ENCODE peak calls at places on chromosomes 1 and 21, in nine cellular contexts. E is MM.1S; A is sigmoid colon; G is mammary epithelial cell; H is esophagus muscularis mucosa; M is hepatocyte; W is Caco-2; U is left lung; B is CD4-positive, CD25-positive, alpha-beta regulatory T cell. J is an unnamed sample. For H3K9me3, the result is how much of the 10 kb centered on the place peaks cover.

GRCh38 chr1:201578008-201578888 is 39.3 kb downstream of the NAV1 start:
- DNase-seq in E (no peak), A (no peak), G (no peak), H (no peak), M (no peak), W (no peak), U (no peak), B (no peak), J (no peak)

GRCh38 chr1:226919587-226919986 is 20.5 kb upstream of the COQ8A start:
- DNase-seq in E (no peak), A (no peak), G (no peak), H (no peak), M (no peak), W (no peak), U (no peak), B (no peak), J (no peak)

GRCh38 chr1:234533034-234533571 is 54.1 kb upstream of the TARBP1 start:
- DNase-seq in E (no peak), A (peak), G (peak), H (no peak), M (peak), W (no peak), U (no peak), B (no peak), J (no peak)

GRCh38 chr1:6059866-6060265 is 14.2 kb downstream of the KCNAB2 start:
- DNase-seq in E (no peak), A (no peak), G (peak), H (no peak), M (no peak), W (no peak), U (no peak), B (no peak), J (no peak)

GRCh38 chr1:61851849-61852692 is 109.8 kb downstream of the PATJ start:
- DNase-seq in E (peak), A (no peak), G (peak), H (no peak), M (peak), W (peak), U (no peak), B (no peak), J (peak)

GRCh38 chr1:61056674-61057439 is 25.5 kb upstream of the NFIA start:
- DNase-seq in E (peak), A (peak), G (peak), H (no peak), M (peak), W (no peak), U (peak), B (no peak), J (peak)

GRCh38 chr1:215992620-215993019 is 425.5 kb downstream of the KCTD3 start:
- DNase-seq in E (peak), A (no peak), G (peak), H (no peak), M (no peak), W (peak), U (no peak), B (no peak), J (no peak)

GRCh38 chr21:42524341-42525227 is 10.9 kb downstream of the SLC37A1 start:
- DNase-seq in E (peak), A (peak), G (no peak), H (no peak), M (peak), W (no peak), U (peak), B (no peak), J (peak)

GRCh38 chr21:32386195-32386870 is 6.5 kb downstream of the URB1 start:
- DNase-seq in E (no peak), A (no peak), G (peak), H (no peak), M (no peak), W (no peak), U (no peak), B (no peak), J (no peak)

GRCh38 chr1:154714638-154715037 is 106.7 kb upstream of the ADAR start:
- DNase-seq in E (no peak), A (no peak), G (peak), H (no peak), M (no peak), W (peak), U (peak), B (no peak), J (peak)

GRCh38 chr1:105793541-105794146 is 1262.8 kb upstream of the PRMT6 start:
- DNase-seq in E (peak), A (no peak), G (peak), H (no peak), M (peak), W (peak), U (no peak), B (no peak), J (peak)

GRCh38 chr1:6325482-6325881 is 64.6 kb upstream of the GPR153 start:
- DNase-seq in E (no peak), A (no peak), G (peak), H (no peak), M (no peak), W (no peak), U (no peak), B (no peak), J (peak)

GRCh38 chr1:9235123-9235513 is 544 bp downstream of the H6PD start:
- DNase-seq in E (no peak), A (no peak), G (peak), H (no peak), M (no peak), W (no peak), U (no peak), B (no peak), J (peak)

GRCh38 chr1:234609528-234610042 is 393 bp downstream of the IRF2BP2 start:
- DNase-seq in E (peak), A (no peak), G (no peak), H (no peak), M (no peak), W (no peak), U (no peak), B (no peak), J (no peak)

GRCh38 chr1:178483251-178483957 is 13.4 kb downstream of the CLEC20A start:
- DNase-seq in E (no peak), A (no peak), G (no peak), H (no peak), M (no peak), W (no peak), U (no peak), B (no peak), J (no peak)

GRCh38 chr1:7389201-7389785 is 381.8 kb upstream of the VAMP3 start:
- DNase-seq in E (no peak), A (peak), G (no peak), H (peak), M (no peak), W (no peak), U (no peak), B (no peak), J (no peak)

GRCh38 chr1:229869225-229869624 is 197.8 kb upstream of the GALNT2 start:
- DNase-seq in E (no peak), A (no peak), G (no peak), H (no peak), M (no peak), W (no peak), U (no peak), B (no peak), J (no peak)

GRCh38 chr1:63198921-63199530 is 123.3 kb upstream of the FOXD3 start:
- DNase-seq in E (no peak), A (no peak), G (no peak), H (no peak), M (no peak), W (no peak), U (no peak), B (no peak), J (no peak)

GRCh38 chr21:38688068-38688467 is 117.7 kb upstream of the ETS2 start:
- DNase-seq in E (no peak), A (no peak), G (no peak), H (no peak), M (no peak), W (no peak), U (no peak), B (no peak), J (no peak)

GRCh38 chr1:171581766-171582165 is 40.3 kb upstream of the MYOCOS start:
- DNase-seq in E (no peak), A (no peak), G (no peak), H (no peak), M (no peak), W (no peak), U (no peak), B (no peak), J (no peak)

GRCh38 chr1:159973350-159973940 is 19.4 kb upstream of the SLAMF9 start:
- DNase-seq in E (no peak), A (no peak), G (no peak), H (no peak), M (no peak), W (no peak), U (no peak), B (no peak), J (no peak)

GRCh38 chr1:90841477-90841876 is 124.4 kb upstream of the BARHL2 start:
- DNase-seq in E (no peak), A (no peak), G (no peak), H (no peak), M (no peak), W (no peak), U (no peak), B (no peak), J (no peak)

GRCh38 chr1:229888561-229889001 is 178.5 kb upstream of the GALNT2 start:
- DNase-seq in E (no peak), A (no peak), G (no peak), H (peak), M (no peak), W (no peak), U (no peak), B (no peak), J (no peak)

GRCh38 chr1:235018161-235018560 is 110.5 kb downstream of the TOMM20 start:
- DNase-seq in E (no peak), A (peak), G (peak), H (no peak), M (peak), W (no peak), U (peak), B (no peak), J (no peak)

GRCh38 chr1:200629876-200630514 is 9.4 kb upstream of the KIF14 start:
- DNase-seq in E (no peak), A (no peak), G (no peak), H (no peak), M (peak), W (peak), U (no peak), B (no peak), J (no peak)

GRCh38 chr1:9174762-9175161 is 45.9 kb upstream of the GPR157 start:
- DNase-seq in E (no peak), A (no peak), G (no peak), H (no peak), M (no peak), W (no peak), U (no peak), B (no peak), J (no peak)

GRCh38 chr1:11414921-11415538 is 63.9 kb upstream of the DISP3 start:
- DNase-seq in E (no peak), A (no peak), G (no peak), H (no peak), M (no peak), W (no peak), U (no peak), B (no peak), J (no peak)

GRCh38 chr1:11748294-11749202 is 12.6 kb downstream of the AGTRAP start:
- DNase-seq in E (no peak), A (no peak), G (no peak), H (no peak), M (no peak), W (no peak), U (no peak), B (no peak), J (no peak)

GRCh38 chr1:156517746-156518145 is 17.2 kb upstream of the MEF2D start:
- DNase-seq in E (no peak), A (no peak), G (peak), H (no peak), M (no peak), W (no peak), U (no peak), B (no peak), J (no peak)

GRCh38 chr21:25489673-25490072 is 117.6 kb downstream of the MRPL39 start:
- DNase-seq in E (no peak), A (no peak), G (no peak), H (no peak), M (no peak), W (no peak), U (no peak), B (no peak), J (no peak)

GRCh38 chr1:85822696-85823095 is 114.5 kb upstream of the ZNHIT6 start:
- DNase-seq in E (no peak), A (no peak), G (no peak), H (no peak), M (no peak), W (no peak), U (no peak), B (no peak), J (no peak)

GRCh38 chr1:27527223-27527856 is 37.4 kb upstream of the WASF2 start:
- DNase-seq in E (no peak), A (peak), G (no peak), H (no peak), M (peak), W (peak), U (peak), B (peak), J (no peak)

GRCh38 chr1:36924282-36924791 is 110.0 kb downstream of the GRIK3 start:
- DNase-seq in E (peak), A (peak), G (peak), H (no peak), M (peak), W (peak), U (no peak), B (no peak), J (peak)

DNA sequence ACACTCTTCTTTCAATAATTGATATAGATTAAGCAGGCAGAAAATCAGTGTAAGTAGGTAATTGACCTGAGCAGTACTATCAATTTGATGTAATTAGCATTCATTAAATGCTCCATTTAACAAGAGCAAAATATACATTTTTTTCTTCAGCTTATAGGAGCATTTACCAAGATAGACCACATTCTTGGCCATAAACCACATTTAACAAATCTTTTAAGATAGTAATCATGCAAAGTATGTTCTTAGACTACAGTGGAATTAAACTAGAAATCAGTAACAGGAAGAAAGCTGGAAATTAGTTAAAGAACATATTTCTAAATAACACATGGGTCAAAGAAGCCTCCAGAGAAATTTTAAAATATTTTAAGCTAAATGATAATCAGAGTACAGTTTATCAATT is 8.7 kb upstream of the PRKACB start:
- DNase-seq in E (no peak), A (no peak), G (no peak), H (no peak), M (no peak), W (no peak), U (no peak), B (no peak), J (no peak)
- H3K9me3 ChIP-seq in E (under half), A (under half), G (under half), H (under half), M (under half), W (under half), U (under half), B (under half), J (under half)

GRCh38 chr1:4626061-4626460 is 28.3 kb upstream of the AJAP1 start:
- DNase-seq in E (no peak), A (peak), G (no peak), H (no peak), M (no peak), W (no peak), U (no peak), B (no peak), J (no peak)
- H3K9me3 ChIP-seq in E (under half), A (under half), G (under half), H (under half), M (under half), W (under half), U (under half), B (under half), J (under half)

GRCh38 chr1:158638905-158639304 is 33.8 kb downstream of the OR10Z1 start:
- DNase-seq in E (no peak), A (no peak), G (no peak), H (no peak), M (no peak), W (no peak), U (no peak), B (no peak), J (no peak)
- H3K9me3 ChIP-seq in E (under half), A (under half), G (under half), H (under half), M (under half), W (under half), U (under half), B (under half), J (under half)

GRCh38 chr1:2916706-2917105 is 104.6 kb upstream of the ACTRT2 start:
- DNase-seq in E (no peak), A (no peak), G (no peak), H (no peak), M (no peak), W (no peak), U (no peak), B (no peak), J (no peak)

GRCh38 chr1:2917284-2917683 is 104.0 kb upstream of the ACTRT2 start:
- DNase-seq in E (no peak), A (no peak), G (no peak), H (no peak), M (no peak), W (no peak), U (no peak), B (no peak), J (no peak)

GRCh38 chr1:2918441-2918840 is 102.8 kb upstream of the ACTRT2 start:
- DNase-seq in E (no peak), A (no peak), G (no peak), H (no peak), M (no peak), W (no peak), U (no peak), B (no peak), J (no peak)

GRCh38 chr1:2914702-2915101 is 106.6 kb upstream of the ACTRT2 start:
- DNase-seq in E (no peak), A (no peak), G (no peak), H (no peak), M (no peak), W (no peak), U (no peak), B (no peak), J (no peak)

DNA sequence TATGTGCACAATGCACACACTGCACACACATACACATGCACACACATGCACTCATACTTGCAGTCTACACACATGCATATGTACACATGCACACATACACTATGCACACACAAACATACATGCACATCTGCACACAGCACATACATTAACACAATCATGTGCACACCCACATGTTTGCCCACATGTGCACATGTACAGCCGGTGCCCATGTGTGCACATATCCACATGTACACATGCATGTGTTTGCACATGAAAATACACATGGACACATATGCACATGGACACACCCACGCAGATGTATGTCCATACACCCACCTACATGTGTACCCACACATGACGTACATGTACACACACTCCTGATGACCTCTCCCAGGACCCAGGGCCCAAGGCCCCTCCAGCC is 105.1 kb upstream of the ACTRT2 start:
- DNase-seq in E (no peak), A (no peak), G (no peak), H (no peak), M (no peak), W (no peak), U (no peak), B (no peak), J (no peak)
- H3K9me3 ChIP-seq in E (under half), A (under half), G (half or more), H (under half), M (under half), W (under half), U (under half), B (under half), J (under half)

GRCh38 chr1:247047702-247048101 is 30.9 kb downstream of the ZNF670 start:
- DNase-seq in E (no peak), A (no peak), G (no peak), H (no peak), M (no peak), W (no peak), U (no peak), B (no peak), J (no peak)

GRCh38 chr1:247043406-247043805 is 35.2 kb downstream of the ZNF670 start:
- DNase-seq in E (no peak), A (no peak), G (no peak), H (no peak), M (no peak), W (no peak), U (no peak), B (no peak), J (no peak)

GRCh38 chr1:247047260-247047659 is 31.4 kb downstream of the ZNF670 start:
- DNase-seq in E (no peak), A (no peak), G (no peak), H (no peak), M (no peak), W (no peak), U (no peak), B (no peak), J (no peak)
- H3K9me3 ChIP-seq in E (under half), A (under half), G (under half), H (under half), M (under half), W (under half), U (under half), B (half or more), J (under half)

DNA sequence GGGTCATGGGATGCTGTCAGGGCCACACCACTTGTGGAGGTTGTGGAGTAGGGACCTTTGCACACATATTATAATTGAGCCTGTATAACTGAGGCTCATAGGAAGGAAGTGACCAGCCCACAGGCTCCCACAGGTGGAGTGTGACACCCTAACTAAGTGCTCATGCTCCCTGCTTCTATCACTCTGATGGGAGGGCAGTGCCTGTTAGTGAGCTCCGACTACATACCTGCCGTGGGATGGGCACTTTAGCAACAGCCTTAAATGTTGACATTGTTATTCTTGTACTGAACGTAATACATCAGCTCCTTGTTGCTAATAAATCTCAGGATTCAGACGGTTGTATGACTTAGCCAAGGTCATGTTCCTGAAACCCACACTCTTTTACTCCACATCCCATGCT is 58.0 kb downstream of the BEND5 start:
- DNase-seq in E (no peak), A (no peak), G (no peak), H (no peak), M (peak), W (no peak), U (no peak), B (no peak), J (no peak)
- H3K9me3 ChIP-seq in E (under half), A (under half), G (under half), H (under half), M (under half), W (under half), U (under half), B (under half), J (under half)